ENCODE peak calls at places on chromosomes 4 and X, in four cellular contexts. One of them, this sample, is unnamed. For H3K4me1, the result is how much of the 10 kb centered on the place peaks cover.

GRCh38 chrX:41441934-41442823 is 5.0 kb upstream of the NYX start:
- DNase-seq in aorta: peak
- DNase-seq in prostate gland: peak
- DNase-seq in ovary: peak
- DNase-seq in this sample: peak

GRCh38 chrX:16466640-16467432 is 183.1 kb upstream of the S100G start:
- DNase-seq in aorta: no peak
- DNase-seq in prostate gland: no peak
- DNase-seq in ovary: no peak
- DNase-seq in this sample: peak

GRCh38 chr4:88735554-88735953 is 37.9 kb upstream of the NAP1L5 start:
- DNase-seq in aorta: no peak
- DNase-seq in prostate gland: no peak
- DNase-seq in ovary: no peak
- DNase-seq in this sample: no peak

GRCh38 chr4:53943345-53944085 is 120.9 kb downstream of the CHIC2 start:
- DNase-seq in aorta: no peak
- DNase-seq in prostate gland: no peak
- DNase-seq in ovary: no peak
- DNase-seq in this sample: no peak

GRCh38 chr4:153345011-153345981 is 808 bp downstream of the MND1 start:
- DNase-seq in aorta: peak
- DNase-seq in prostate gland: peak
- DNase-seq in ovary: peak
- DNase-seq in this sample: peak

GRCh38 chrX:69216446-69216845 is 51.2 kb upstream of the PJA1 start:
- DNase-seq in aorta: no peak
- DNase-seq in prostate gland: no peak
- DNase-seq in ovary: no peak
- DNase-seq in this sample: no peak

GRCh38 chr4:89598602-89599001 is 238.4 kb downstream of the SNCA start:
- DNase-seq in aorta: no peak
- DNase-seq in prostate gland: no peak
- DNase-seq in ovary: no peak
- DNase-seq in this sample: no peak

GRCh38 chrX:10230222-10230621 is 73.4 kb downstream of the CLCN4 start:
- DNase-seq in aorta: no peak
- DNase-seq in prostate gland: no peak
- DNase-seq in ovary: no peak
- DNase-seq in this sample: no peak

GRCh38 chr4:156497486-156497885 is 474.1 kb downstream of the PDGFC start:
- DNase-seq in aorta: no peak
- DNase-seq in prostate gland: no peak
- DNase-seq in ovary: no peak
- DNase-seq in this sample: no peak

GRCh38 chr4:40462326-40462725 is 127.2 kb downstream of the CHRNA9 start:
- DNase-seq in aorta: no peak
- DNase-seq in prostate gland: no peak
- DNase-seq in ovary: no peak
- DNase-seq in this sample: no peak

GRCh38 chrX:100829730-100830129 is 9.5 kb downstream of the CSTF2 start:
- DNase-seq in aorta: no peak
- DNase-seq in prostate gland: no peak
- DNase-seq in ovary: no peak
- DNase-seq in this sample: no peak
- H3K27ac ChIP-seq in aorta: no peak
- H3K27ac ChIP-seq in prostate gland: no peak
- H3K27ac ChIP-seq in ovary: no peak
- H3K27ac ChIP-seq in this sample: no peak

GRCh38 chr4:37562592-37562991 is 123.6 kb downstream of the RELL1 start:
- DNase-seq in aorta: no peak
- DNase-seq in prostate gland: no peak
- DNase-seq in ovary: no peak
- DNase-seq in this sample: no peak
- H3K4me1 ChIP-seq in aorta: under half
- H3K4me1 ChIP-seq in prostate gland: under half
- H3K4me1 ChIP-seq in ovary: under half
- H3K4me1 ChIP-seq in this sample: under half

GRCh38 chr4:10105421-10105820 is 11.2 kb downstream of the WDR1 start:
- DNase-seq in aorta: no peak
- DNase-seq in prostate gland: no peak
- DNase-seq in ovary: no peak
- DNase-seq in this sample: no peak
- H3K4me3 ChIP-seq in aorta: no peak
- H3K4me3 ChIP-seq in prostate gland: no peak
- H3K4me3 ChIP-seq in ovary: peak
- H3K4me3 ChIP-seq in this sample: no peak

GRCh38 chr4:56134272-56134671 is 185.5 kb downstream of the CEP135 start:
- DNase-seq in aorta: no peak
- DNase-seq in prostate gland: no peak
- DNase-seq in ovary: no peak
- DNase-seq in this sample: no peak
- H3K27ac ChIP-seq in aorta: no peak
- H3K27ac ChIP-seq in prostate gland: no peak
- H3K27ac ChIP-seq in ovary: no peak
- H3K27ac ChIP-seq in this sample: no peak

GRCh38 chrX:15150578-15150977 is 119.3 kb downstream of the ASB9 start:
- DNase-seq in aorta: no peak
- DNase-seq in prostate gland: no peak
- DNase-seq in ovary: no peak
- DNase-seq in this sample: no peak
- H3K4me1 ChIP-seq in aorta: under half
- H3K4me1 ChIP-seq in prostate gland: under half
- H3K4me1 ChIP-seq in ovary: under half
- H3K4me1 ChIP-seq in this sample: under half

GRCh38 chrX:49166914-49167739 is 4.6 kb downstream of the MAGIX start:
- DNase-seq in aorta: peak
- DNase-seq in prostate gland: peak
- DNase-seq in ovary: peak
- DNase-seq in this sample: peak
- H3K4me3 ChIP-seq in aorta: peak
- H3K4me3 ChIP-seq in prostate gland: peak
- H3K4me3 ChIP-seq in ovary: peak
- H3K4me3 ChIP-seq in this sample: peak